ENCODE peak calls at places on chromosome 13, in nine cellular contexts. J, O, K, P, V, E, A, G and U are unnamed samples. For H3K4me1 and H3K9me3, the result is how much of the 10 kb centered on the place peaks cover.

GRCh38 chr13:95530178-95530577 is 22.3 kb upstream of the CLDN10 start:
- DNase-seq in J (no peak), O (no peak), K (peak), P (no peak), V (peak), E (no peak), A (no peak), G (no peak), U (no peak)

GRCh38 chr13:51758691-51759090 is 45.3 kb downstream of the DHRS12 start:
- DNase-seq in J (no peak), O (no peak), K (no peak), P (no peak), V (no peak), E (no peak), A (no peak), G (no peak), U (no peak)

GRCh38 chr13:113033498-113033897 is 64.5 kb downstream of the MCF2L start:
- DNase-seq in J (no peak), O (no peak), K (peak), P (no peak), V (no peak), E (no peak), A (no peak), G (no peak), U (no peak)

GRCh38 chr13:59178344-59178743 is 985.4 kb downstream of the DIAPH3 start:
- DNase-seq in J (no peak), O (peak), K (peak), P (no peak), V (no peak), E (no peak), A (no peak), G (no peak), U (no peak)

GRCh38 chr13:27012482-27013197 is 159.0 kb downstream of the USP12 start:
- DNase-seq in J (no peak), O (no peak), K (peak), P (no peak), V (no peak), E (no peak), A (no peak), G (no peak), U (peak)

GRCh38 chr13:80235559-80236296 is 105.2 kb downstream of the SPRY2 start:
- DNase-seq in J (no peak), O (no peak), K (peak), P (no peak), V (no peak), E (no peak), A (no peak), G (no peak), U (no peak)

GRCh38 chr13:59422646-59423045 is 741.1 kb downstream of the DIAPH3 start:
- DNase-seq in J (no peak), O (peak), K (no peak), P (no peak), V (no peak), E (no peak), A (no peak), G (no peak), U (no peak)

GRCh38 chr13:87147076-87147475 is 524.1 kb upstream of the SLITRK5 start:
- DNase-seq in J (no peak), O (no peak), K (peak), P (no peak), V (no peak), E (no peak), A (no peak), G (no peak), U (no peak)

GRCh38 chr13:30148171-30148754 is 159.1 kb downstream of the KATNAL1 start:
- DNase-seq in J (no peak), O (no peak), K (no peak), P (no peak), V (no peak), E (peak), A (no peak), G (peak), U (no peak)

GRCh38 chr13:68523838-68524424 is 1293.8 kb upstream of the PCDH9 start:
- DNase-seq in J (no peak), O (no peak), K (no peak), P (no peak), V (no peak), E (no peak), A (no peak), G (no peak), U (no peak)

GRCh38 chr13:88434953-88435352 is 763.8 kb downstream of the SLITRK5 start:
- DNase-seq in J (no peak), O (no peak), K (no peak), P (no peak), V (no peak), E (no peak), A (no peak), G (no peak), U (no peak)

GRCh38 chr13:112735791-112736190 is 46.0 kb downstream of the ATP11A start:
- DNase-seq in J (peak), O (no peak), K (no peak), P (peak), V (no peak), E (no peak), A (no peak), G (no peak), U (no peak)

GRCh38 chr13:99983401-99984133 is 2.0 kb downstream of the ZIC2 start:
- DNase-seq in J (no peak), O (peak), K (no peak), P (no peak), V (no peak), E (no peak), A (no peak), G (peak), U (no peak)

GRCh38 chr13:98207411-98207810 is 30.3 kb upstream of the RNF113B start:
- DNase-seq in J (no peak), O (no peak), K (no peak), P (no peak), V (no peak), E (no peak), A (no peak), G (no peak), U (no peak)

GRCh38 chr13:50732712-50733111 is 110.8 kb downstream of the DLEU7 start:
- DNase-seq in J (no peak), O (no peak), K (peak), P (no peak), V (no peak), E (no peak), A (no peak), G (no peak), U (no peak)

GRCh38 chr13:100304241-100304640 is 215.3 kb downstream of the PCCA start:
- DNase-seq in J (no peak), O (no peak), K (no peak), P (no peak), V (no peak), E (no peak), A (no peak), G (no peak), U (no peak)

GRCh38 chr13:101576977-101577376 is 124.5 kb downstream of the ITGBL1 start:
- DNase-seq in J (no peak), O (no peak), K (no peak), P (no peak), V (no peak), E (no peak), A (no peak), G (no peak), U (no peak)

GRCh38 chr13:74920945-74921725 is 560.8 kb downstream of the TBC1D4 start:
- DNase-seq in J (no peak), O (no peak), K (no peak), P (no peak), V (no peak), E (no peak), A (no peak), G (no peak), U (no peak)

GRCh38 chr13:29526741-29527140 is 68.7 kb downstream of the SLC7A1 start:
- DNase-seq in J (no peak), O (no peak), K (no peak), P (peak), V (no peak), E (no peak), A (no peak), G (no peak), U (no peak)

GRCh38 chr13:113902956-113903355 is 39.1 kb upstream of the GAS6 start:
- DNase-seq in J (no peak), O (no peak), K (no peak), P (no peak), V (no peak), E (no peak), A (no peak), G (no peak), U (peak)

GRCh38 chr13:43433691-43434121 is 353.1 kb downstream of the ENOX1 start:
- DNase-seq in J (no peak), O (no peak), K (no peak), P (no peak), V (no peak), E (no peak), A (no peak), G (no peak), U (no peak)

GRCh38 chr13:76829572-76830327 is 56.5 kb downstream of the KCTD12 start:
- DNase-seq in J (peak), O (no peak), K (peak), P (no peak), V (no peak), E (no peak), A (no peak), G (no peak), U (no peak)

GRCh38 chr13:71751074-71751473 is 115.9 kb downstream of the DACH1 start:
- DNase-seq in J (no peak), O (no peak), K (no peak), P (no peak), V (no peak), E (no peak), A (no peak), G (no peak), U (no peak)

GRCh38 chr13:26971990-26972888 is 199.4 kb downstream of the USP12 start:
- DNase-seq in J (peak), O (peak), K (peak), P (peak), V (no peak), E (no peak), A (no peak), G (peak), U (no peak)

GRCh38 chr13:29674532-29674931 is 79.0 kb upstream of the SLC7A1 start:
- DNase-seq in J (no peak), O (no peak), K (no peak), P (no peak), V (no peak), E (no peak), A (no peak), G (no peak), U (no peak)

GRCh38 chr13:48707405-48707804 is 53.7 kb downstream of the CYSLTR2 start:
- DNase-seq in J (no peak), O (no peak), K (no peak), P (no peak), V (no peak), E (no peak), A (no peak), G (no peak), U (no peak)

GRCh38 chr13:97460853-97461252 is 26.9 kb downstream of the RAP2A start:
- DNase-seq in J (no peak), O (no peak), K (no peak), P (no peak), V (no peak), E (no peak), A (no peak), G (peak), U (no peak)

GRCh38 chr13:44790289-44790688 is 199.0 kb downstream of the NUFIP1 start:
- DNase-seq in J (no peak), O (peak), K (no peak), P (no peak), V (no peak), E (no peak), A (no peak), G (no peak), U (no peak)

GRCh38 chr13:39406688-39407087 is 196.3 kb downstream of the LHFPL6 start:
- DNase-seq in J (no peak), O (no peak), K (no peak), P (no peak), V (no peak), E (no peak), A (no peak), G (no peak), U (no peak)

GRCh38 chr13:97254809-97255208 is 32.7 kb downstream of the MBNL2 start:
- DNase-seq in J (no peak), O (no peak), K (no peak), P (no peak), V (no peak), E (no peak), A (no peak), G (no peak), U (peak)

GRCh38 chr13:101511161-101511560 is 58.7 kb downstream of the ITGBL1 start:
- DNase-seq in J (no peak), O (no peak), K (no peak), P (no peak), V (no peak), E (no peak), A (no peak), G (no peak), U (no peak)

DNA sequence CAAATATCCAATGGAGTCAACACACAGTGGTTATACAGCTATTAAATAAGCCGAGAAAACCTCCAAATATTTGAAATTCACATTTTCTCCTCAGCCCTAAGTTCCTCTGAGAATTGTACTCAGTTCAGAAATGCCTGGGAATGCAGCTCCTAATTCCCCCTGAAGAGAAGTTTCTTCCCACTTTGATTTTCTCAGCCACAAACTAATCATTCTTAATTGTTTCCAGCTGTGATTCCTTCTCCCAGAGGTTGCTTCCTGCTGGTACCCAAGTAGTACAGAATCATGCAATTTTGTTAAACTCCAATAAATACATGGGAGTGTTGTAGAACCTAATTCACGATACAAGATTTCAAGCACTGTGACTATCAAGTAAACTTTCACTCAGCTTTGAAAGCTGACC is 246.1 kb upstream of the MIR17HG start:
- DNase-seq in J (no peak), O (peak), K (no peak), P (no peak), V (no peak), E (no peak), A (no peak), G (no peak), U (no peak)
- H3K4me1 ChIP-seq in J (under half), O (under half), K (under half), P (under half), V (under half), E (under half), A (under half), G (under half), U (under half)

GRCh38 chr13:18961383-18962117 is 220.1 kb downstream of the TUBA3C start:
- DNase-seq in J (no peak), O (no peak), K (no peak), P (no peak), V (no peak), E (no peak), A (no peak), G (no peak), U (no peak)

GRCh38 chr13:18959996-18960395 is 221.6 kb downstream of the TUBA3C start:
- DNase-seq in J (no peak), O (no peak), K (no peak), P (no peak), V (no peak), E (no peak), A (no peak), G (no peak), U (no peak)

GRCh38 chr13:18960637-18961227 is 220.9 kb downstream of the TUBA3C start:
- DNase-seq in J (no peak), O (no peak), K (no peak), P (no peak), V (no peak), E (no peak), A (no peak), G (no peak), U (no peak)

GRCh38 chr13:18956473-18957078 is 225.0 kb downstream of the TUBA3C start:
- DNase-seq in J (no peak), O (no peak), K (no peak), P (no peak), V (no peak), E (no peak), A (no peak), G (no peak), U (no peak)

GRCh38 chr13:18959229-18959628 is 222.4 kb downstream of the TUBA3C start:
- DNase-seq in J (no peak), O (no peak), K (no peak), P (peak), V (no peak), E (no peak), A (no peak), G (no peak), U (no peak)
- H3K9me3 ChIP-seq in J (under half), O (under half), K (under half), P (under half), V (under half), E (under half), A (under half), G (under half), U (under half)

DNA sequence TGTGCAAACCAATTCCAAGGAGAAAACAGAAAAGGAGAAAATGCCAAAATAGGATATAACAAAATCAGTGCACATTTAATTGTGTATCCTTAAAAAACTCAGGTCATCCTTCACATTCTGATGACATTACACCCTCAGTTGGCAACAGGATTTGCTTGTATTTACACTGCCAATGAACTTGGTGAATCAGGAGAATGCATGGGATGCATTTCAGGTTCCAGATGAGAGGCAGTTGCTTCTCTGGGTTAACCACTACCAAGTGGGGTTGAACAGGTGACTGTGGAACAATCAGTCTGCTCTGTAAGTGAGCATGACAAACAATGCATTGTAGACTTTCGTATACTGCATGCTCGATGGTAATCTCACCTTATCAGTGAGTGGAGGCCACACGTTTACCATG is 79.1 kb downstream of the STARD13 start:
- DNase-seq in J (no peak), O (no peak), K (no peak), P (no peak), V (no peak), E (no peak), A (no peak), G (no peak), U (no peak)
- H3K4me1 ChIP-seq in J (under half), O (under half), K (under half), P (under half), V (under half), E (under half), A (half or more), G (under half), U (under half)

GRCh38 chr13:31310356-31310755 is 110.6 kb downstream of the B3GLCT start:
- DNase-seq in J (no peak), O (no peak), K (no peak), P (no peak), V (no peak), E (no peak), A (no peak), G (no peak), U (no peak)

GRCh38 chr13:31310781-31311180 is 111.0 kb downstream of the B3GLCT start:
- DNase-seq in J (no peak), O (no peak), K (no peak), P (no peak), V (peak), E (no peak), A (no peak), G (no peak), U (no peak)

GRCh38 chr13:31320946-31321345 is 121.2 kb downstream of the B3GLCT start:
- DNase-seq in J (no peak), O (no peak), K (no peak), P (no peak), V (no peak), E (no peak), A (no peak), G (no peak), U (no peak)

GRCh38 chr13:31314961-31315360 is 115.2 kb downstream of the B3GLCT start:
- DNase-seq in J (no peak), O (no peak), K (no peak), P (no peak), V (no peak), E (no peak), A (no peak), G (no peak), U (no peak)
- H3K9me3 ChIP-seq in J (under half), O (under half), K (under half), P (under half), V (under half), E (under half), A (under half), G (under half), U (under half)

DNA sequence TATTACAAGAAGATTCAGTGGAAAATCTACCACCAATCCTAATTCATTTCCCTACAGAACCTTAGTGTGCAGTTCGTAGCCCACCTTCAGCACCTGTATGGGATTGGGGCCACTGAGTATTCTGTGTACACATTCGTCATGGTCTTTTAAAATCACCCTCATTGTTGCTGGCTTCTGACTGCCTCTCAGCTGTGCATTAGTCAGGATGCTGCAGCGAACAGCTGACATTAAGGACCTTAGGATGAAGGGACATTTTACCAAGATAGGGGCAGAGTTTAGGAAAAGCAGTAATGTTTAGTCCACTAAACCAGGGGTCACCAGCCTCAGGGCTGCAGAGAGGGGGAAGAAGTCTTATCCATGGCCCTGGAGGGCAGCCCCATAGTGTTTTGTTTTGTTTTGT is 176.5 kb downstream of the COL4A1 start:
- DNase-seq in J (no peak), O (no peak), K (no peak), P (no peak), V (peak), E (no peak), A (no peak), G (no peak), U (no peak)
- H3K4me1 ChIP-seq in J (under half), O (half or more), K (under half), P (under half), V (under half), E (under half), A (under half), G (under half), U (under half)

DNA sequence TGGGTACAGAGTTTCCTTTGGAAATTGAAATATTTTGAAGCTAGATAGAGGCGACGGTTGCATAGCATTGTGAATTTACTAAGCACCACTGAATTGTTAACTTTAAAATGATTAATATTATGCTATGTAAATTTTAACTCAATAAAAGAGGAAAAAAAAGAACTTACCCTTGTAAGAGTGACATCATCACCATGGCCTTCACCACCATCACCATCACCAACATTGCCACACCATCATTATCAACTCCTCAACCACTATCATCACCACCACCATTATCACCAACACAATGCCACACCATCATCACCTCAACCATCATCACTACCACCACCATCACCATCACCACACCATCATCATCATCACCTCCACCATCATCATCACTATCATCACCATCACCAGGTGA is 113.9 kb downstream of the TUBA3C start:
- DNase-seq in J (no peak), O (no peak), K (no peak), P (no peak), V (no peak), E (no peak), A (no peak), G (no peak), U (no peak)
- H3K9me3 ChIP-seq in J (under half), O (under half), K (under half), P (under half), V (under half), E (under half), A (under half), G (under half), U (under half)

GRCh38 chr13:66888698-66889097 is 341.4 kb downstream of the PCDH9 start:
- DNase-seq in J (no peak), O (no peak), K (no peak), P (no peak), V (no peak), E (no peak), A (no peak), G (no peak), U (no peak)

GRCh38 chr13:66886248-66886647 is 343.9 kb downstream of the PCDH9 start:
- DNase-seq in J (no peak), O (peak), K (no peak), P (no peak), V (no peak), E (no peak), A (no peak), G (no peak), U (no peak)

DNA sequence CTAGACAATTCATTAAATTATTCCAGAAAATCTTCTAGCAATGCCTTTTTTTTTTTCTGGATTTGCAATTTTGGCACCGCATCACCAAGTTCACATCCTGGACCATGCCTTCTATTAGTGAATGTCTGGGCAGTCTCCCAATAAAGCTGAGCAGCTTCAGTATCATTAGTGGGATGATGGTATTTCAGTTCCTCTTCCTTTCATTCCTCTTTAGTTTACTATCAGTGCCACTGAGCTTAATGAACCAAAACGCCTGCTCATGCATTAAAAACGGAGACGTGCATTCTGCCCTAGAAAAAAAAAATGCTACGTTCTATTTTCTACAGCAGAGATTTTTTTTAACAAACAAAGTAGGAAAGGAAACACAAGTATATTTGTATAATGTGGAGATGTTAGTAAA is 343.0 kb downstream of the PCDH9 start:
- DNase-seq in J (no peak), O (no peak), K (peak), P (no peak), V (no peak), E (no peak), A (no peak), G (no peak), U (no peak)
- H3K4me1 ChIP-seq in J (under half), O (under half), K (under half), P (under half), V (under half), E (under half), A (under half), G (under half), U (under half)

GRCh38 chr13:107018285-107018684 is 450.3 kb upstream of the ARGLU1 start:
- DNase-seq in J (no peak), O (no peak), K (no peak), P (no peak), V (no peak), E (no peak), A (no peak), G (no peak), U (no peak)
- H3K9me3 ChIP-seq in J (under half), O (under half), K (under half), P (under half), V (under half), E (under half), A (under half), G (under half), U (under half)